ENCODE peak calls at places on chromosomes 5 and 9, in five cellular contexts. E is GM12865, X is epithelial cell of esophagus, A is hepatocyte, M is tibial nerve. F is an unnamed sample.

GRCh38 chr5:62578540-62578939 is at the start of gene LRRC70:
- DNase-seq in E (peak; percentile 65), X (no peak), A (peak; percentile 55), M (no peak), F (peak; percentile 96)

GRCh38 chr5:73607228-73607627 is 18.8 kb upstream of the ARHGEF28 start:
- DNase-seq in E (no peak), X (no peak), A (no peak), M (no peak), F (no peak)

GRCh38 chr9:13607746-13608445 is 328.4 kb upstream of the MPDZ start:
- DNase-seq in E (no peak), X (no peak), A (peak; percentile 17), M (no peak), F (no peak)

GRCh38 chr9:19074229-19074628 is 25.0 kb downstream of the RRAGA start:
- DNase-seq in E (no peak), X (no peak), A (no peak), M (no peak), F (no peak)

GRCh38 chr9:82117025-82117424 is 128.5 kb downstream of the SPATA31D1 start:
- DNase-seq in E (no peak), X (no peak), A (no peak), M (peak; percentile 48), F (no peak)

GRCh38 chr9:19934301-19934868 is 145.5 kb upstream of the SLC24A2 start:
- DNase-seq in E (no peak), X (peak; percentile 36), A (peak; percentile 26), M (no peak), F (peak; percentile 42)

GRCh38 chr9:13049223-13049622 is 230.3 kb downstream of the MPDZ start:
- DNase-seq in E (no peak), X (no peak), A (no peak), M (no peak), F (no peak)

GRCh38 chr9:121376214-121376830 is 6.3 kb upstream of the STOM start:
- DNase-seq in E (no peak), X (no peak), A (no peak), M (no peak), F (peak; percentile 66)

GRCh38 chr9:87643778-87644570 is 81.9 kb upstream of the CTSL start:
- DNase-seq in E (no peak), X (no peak), A (no peak), M (no peak), F (no peak)

GRCh38 chr9:26744362-26744965 is 148.1 kb downstream of the CAAP1 start:
- DNase-seq in E (peak; percentile 36), X (peak; percentile 49), A (peak; percentile 33), M (no peak), F (peak; percentile 61)

GRCh38 chr5:154215931-154216330 is 25.4 kb downstream of the GALNT10 start:
- DNase-seq in E (no peak), X (no peak), A (no peak), M (no peak), F (no peak)

GRCh38 chr5:73625905-73626811 is at the start of gene ARHGEF28:
- DNase-seq in E (peak; percentile 73), X (peak; percentile 86), A (peak; percentile 77), M (no peak), F (peak; percentile 59)

GRCh38 chr9:93156475-93157008 is 22.5 kb upstream of the NINJ1 start:
- DNase-seq in E (peak; percentile 84), X (no peak), A (no peak), M (no peak), F (no peak)

GRCh38 chr5:54518146-54519082 is 855 bp downstream of the SNX18 start:
- DNase-seq in E (peak; percentile 32), X (peak; percentile 61), A (peak; percentile 81), M (no peak), F (peak; percentile 56)

GRCh38 chr9:6055213-6055612 is 39.8 kb upstream of the RANBP6 start:
- DNase-seq in E (peak; percentile 93), X (peak; percentile 98), A (peak; percentile 87), M (peak; percentile 85), F (peak; percentile 99)

GRCh38 chr5:120535900-120536299 is 71.8 kb downstream of the PRR16 start:
- DNase-seq in E (no peak), X (no peak), A (no peak), M (no peak), F (no peak)

GRCh38 chr9:94865599-94866456 is 139.3 kb downstream of the AOPEP start:
- DNase-seq in E (no peak), X (no peak), A (peak; percentile 25), M (no peak), F (peak; percentile 28)

GRCh38 chr9:100229136-100229535 is 123.6 kb downstream of the TEX10 start:
- DNase-seq in E (no peak), X (peak; percentile 5), A (no peak), M (no peak), F (no peak)

GRCh38 chr5:35651002-35651756 is 33.5 kb downstream of the SPEF2 start:
- DNase-seq in E (peak; percentile 60), X (peak; percentile 67), A (peak; percentile 51), M (peak; percentile 6), F (peak; percentile 29)

GRCh38 chr5:66848749-66849641 is 252.8 kb downstream of the MAST4 start:
- DNase-seq in E (no peak), X (no peak), A (no peak), M (no peak), F (peak; percentile 63)

GRCh38 chr9:113521693-113522260 is 58.2 kb downstream of the RGS3 start:
- DNase-seq in E (no peak), X (no peak), A (no peak), M (no peak), F (no peak)

DNA sequence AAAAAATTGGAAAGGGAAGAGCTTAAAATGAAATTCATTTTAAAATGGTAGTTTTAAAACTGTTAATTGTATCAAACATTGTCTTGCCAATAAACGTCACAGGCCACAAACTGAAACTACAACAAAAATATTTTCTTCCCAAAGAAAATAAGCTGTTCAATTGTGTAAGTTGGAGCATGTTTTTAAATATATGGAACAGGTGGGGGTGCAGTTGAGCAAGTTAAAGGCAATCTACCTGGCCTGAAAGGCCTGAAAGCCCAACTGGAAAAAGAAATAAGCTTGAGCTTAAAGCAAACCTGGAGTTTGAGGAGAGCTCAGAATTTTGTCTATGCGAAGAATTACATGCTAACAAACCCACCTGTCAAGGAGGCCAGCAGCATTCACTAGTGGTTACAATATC is 439.5 kb downstream of the ACTL7B start:
- DNase-seq in E (peak; percentile 4), X (peak; percentile 70), A (peak; percentile 19), M (no peak), F (no peak)
- TF ChIP-seq CTCF in E (no peak), X (peak; percentile 37), A (no peak), M (no peak), F (peak; percentile 11)

GRCh38 chr5:92527311-92528078 is 1053.5 kb downstream of the NR2F1-AS1 start:
- DNase-seq in E (no peak), X (peak; percentile 9), A (no peak), M (no peak), F (peak; percentile 38)

GRCh38 chr5:92519717-92520632 is 1061.0 kb downstream of the NR2F1-AS1 start:
- DNase-seq in E (no peak), X (peak; percentile 3), A (no peak), M (no peak), F (no peak)

DNA sequence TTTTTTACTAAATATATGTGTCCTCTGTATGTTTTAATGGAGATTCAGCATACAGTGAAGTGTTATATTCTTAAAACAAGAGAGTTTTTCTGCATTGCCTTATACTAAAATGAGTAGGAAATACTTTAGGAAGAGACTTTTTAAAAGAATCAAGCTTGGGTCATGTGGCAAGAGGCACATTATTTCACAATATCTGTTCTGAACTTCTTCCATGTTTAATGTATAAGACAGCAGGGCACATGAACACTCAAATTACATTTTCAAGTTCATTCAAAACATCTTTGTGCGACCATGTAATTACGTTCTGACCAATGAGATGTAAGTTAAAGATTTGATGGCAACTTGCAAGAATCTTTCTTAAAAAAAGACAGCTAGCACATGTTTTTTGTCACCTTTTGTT is 1055.9 kb downstream of the NR2F1-AS1 start:
- DNase-seq in E (no peak), X (no peak), A (no peak), M (no peak), F (no peak)
- H3K4me3 ChIP-seq in E (no peak overlapping the region), X (no peak overlapping the region), A (no peak overlapping the region), M (no peak overlapping the region), F (no peak overlapping the region)

GRCh38 chr5:6576861-6577501 is 55.9 kb downstream of the NSUN2 start:
- DNase-seq in E (peak; percentile 54), X (peak; percentile 67), A (peak; percentile 55), M (peak; percentile 27), F (peak; percentile 74)
- TF ChIP-seq CTCF in E (peak; percentile 52), X (peak; percentile 69), A (peak; percentile 62), M (no peak), F (peak; percentile 61)

GRCh38 chr9:134663084-134663483 is 21.5 kb downstream of the COL5A1 start:
- DNase-seq in E (no peak), X (no peak), A (no peak), M (no peak), F (no peak)

GRCh38 chr9:134663753-134664415 is 22.3 kb downstream of the COL5A1 start:
- DNase-seq in E (no peak), X (no peak), A (no peak), M (no peak), F (no peak)

GRCh38 chr9:134661299-134661698 is 19.7 kb downstream of the COL5A1 start:
- DNase-seq in E (no peak), X (no peak), A (no peak), M (no peak), F (no peak)

GRCh38 chr9:134661791-134662142 is 20.2 kb downstream of the COL5A1 start:
- DNase-seq in E (no peak), X (no peak), A (peak; percentile 69), M (no peak), F (no peak)

DNA sequence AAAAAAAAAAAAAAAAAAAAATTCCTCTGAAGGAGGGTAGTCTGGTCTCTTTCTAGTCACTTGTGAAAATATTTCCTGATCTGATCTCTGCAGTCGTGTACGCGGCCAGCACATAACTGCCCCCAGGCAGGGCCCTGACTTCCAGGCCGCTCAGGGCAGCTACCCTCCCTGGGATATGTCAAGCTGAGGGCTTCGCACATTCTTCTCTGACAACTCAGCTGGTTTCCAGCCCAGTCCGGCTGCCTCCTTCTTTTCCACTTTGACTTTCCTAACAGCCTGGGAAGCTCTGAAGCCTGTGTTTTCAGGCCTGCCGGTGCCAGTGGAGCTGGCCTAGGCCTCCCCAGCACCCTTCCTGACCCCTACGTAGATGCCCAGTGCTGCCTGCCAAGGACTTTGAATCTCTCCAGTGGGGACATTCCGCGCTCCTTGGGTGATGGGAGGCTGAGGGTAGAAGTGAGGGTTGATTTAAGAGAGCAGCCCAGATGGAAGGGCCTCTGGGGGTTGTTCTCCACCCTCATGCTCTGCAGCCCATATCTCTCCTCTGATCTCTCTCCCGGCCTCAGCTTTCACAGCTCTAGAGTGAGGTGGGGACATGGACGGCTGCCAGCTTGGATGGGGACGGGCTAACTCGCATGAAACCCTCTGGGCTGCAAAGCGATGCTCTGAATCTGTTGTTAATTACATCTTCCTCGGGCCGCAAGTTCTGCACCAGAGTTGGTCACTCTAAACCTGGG is 20.7 kb downstream of the COL5A1 start:
- DNase-seq in E (no peak), X (no peak), A (peak; percentile 80), M (peak; percentile 60), F (peak; percentile 96)
- H3K4me3 ChIP-seq in E (no peak overlapping the region), X (no peak overlapping the region), A (no peak overlapping the region), M (no peak overlapping the region), F (no peak overlapping the region)